ENCODE peak calls at places on chromosomes 1 and 21, in seven cellular contexts. One of them, this sample, is unnamed.
A peak's percentile ranks its signal among the peaks of the same experiment; 100 is the strongest.

GRCh38 chr21:45022736-45023135 is 51.6 kb upstream of the ADARB1 start:
- DNase-seq in IMR-90: no peak
- DNase-seq in H9: peak; percentile 12
- DNase-seq in neuronal stem cell: no peak
- DNase-seq in mesendoderm: no peak
- DNase-seq in H1: no peak
- DNase-seq in trophoblast cell: no peak
- DNase-seq in this sample: no peak

GRCh38 chr1:37032660-37033354 is 1.5 kb downstream of the GRIK3 start:
- DNase-seq in IMR-90: no peak
- DNase-seq in H9: peak; percentile 55
- DNase-seq in H1: no peak
- DNase-seq in neuronal stem cell: no peak
- DNase-seq in mesendoderm: peak; percentile 31
- DNase-seq in trophoblast cell: no peak
- DNase-seq in this sample: no peak

GRCh38 chr1:111602974-111603373 is 16.6 kb upstream of the RAP1A start:
- DNase-seq in mesendoderm: no peak
- DNase-seq in H1: no peak
- DNase-seq in IMR-90: no peak
- DNase-seq in trophoblast cell: no peak
- DNase-seq in H9: no peak
- DNase-seq in neuronal stem cell: no peak
- DNase-seq in this sample: no peak

GRCh38 chr1:201608635-201609395 is 69.9 kb downstream of the NAV1 start:
- DNase-seq in IMR-90: peak; percentile 29
- DNase-seq in trophoblast cell: no peak
- DNase-seq in mesendoderm: no peak
- DNase-seq in neuronal stem cell: no peak
- DNase-seq in H9: no peak
- DNase-seq in H1: no peak
- DNase-seq in this sample: no peak

GRCh38 chr1:115307621-115308020 is 30.4 kb downstream of the NGF start:
- DNase-seq in IMR-90: no peak
- DNase-seq in mesendoderm: no peak
- DNase-seq in H1: no peak
- DNase-seq in neuronal stem cell: no peak
- DNase-seq in trophoblast cell: no peak
- DNase-seq in H9: no peak
- DNase-seq in this sample: no peak

GRCh38 chr1:223341111-223341510 is 22.9 kb downstream of the SUSD4 start:
- DNase-seq in H9: no peak
- DNase-seq in trophoblast cell: no peak
- DNase-seq in neuronal stem cell: no peak
- DNase-seq in H1: no peak
- DNase-seq in mesendoderm: no peak
- DNase-seq in IMR-90: peak; percentile 56
- DNase-seq in this sample: no peak

GRCh38 chr1:19861034-19861433 is 21.2 kb upstream of the OTUD3 start:
- DNase-seq in mesendoderm: no peak
- DNase-seq in neuronal stem cell: no peak
- DNase-seq in trophoblast cell: no peak
- DNase-seq in H9: no peak
- DNase-seq in H1: no peak
- DNase-seq in IMR-90: peak; percentile 19
- DNase-seq in this sample: no peak

GRCh38 chr1:203475012-203475981 is at the start of gene PRELP:
- DNase-seq in neuronal stem cell: no peak
- DNase-seq in trophoblast cell: no peak
- DNase-seq in IMR-90: peak; percentile 16
- DNase-seq in H1: no peak
- DNase-seq in mesendoderm: peak; percentile 88
- DNase-seq in H9: peak; percentile 87
- DNase-seq in this sample: no peak

GRCh38 chr1:174931214-174931613 is 68.5 kb upstream of the CACYBP start:
- DNase-seq in IMR-90: no peak
- DNase-seq in neuronal stem cell: peak; percentile 23
- DNase-seq in H9: no peak
- DNase-seq in mesendoderm: no peak
- DNase-seq in H1: no peak
- DNase-seq in trophoblast cell: no peak
- DNase-seq in this sample: no peak

GRCh38 chr1:74812180-74812541 is 79.2 kb downstream of the TYW3 start:
- DNase-seq in neuronal stem cell: no peak
- DNase-seq in H9: no peak
- DNase-seq in mesendoderm: no peak
- DNase-seq in IMR-90: no peak
- DNase-seq in trophoblast cell: no peak
- DNase-seq in H1: no peak
- DNase-seq in this sample: no peak

GRCh38 chr1:226657788-226658537 is 81.1 kb downstream of the ITPKB start:
- DNase-seq in mesendoderm: no peak
- DNase-seq in IMR-90: no peak
- DNase-seq in H9: no peak
- DNase-seq in neuronal stem cell: no peak
- DNase-seq in H1: no peak
- DNase-seq in trophoblast cell: no peak
- DNase-seq in this sample: no peak

GRCh38 chr1:91278754-91279153 is 125.9 kb downstream of the HFM1 start:
- DNase-seq in H1: no peak
- DNase-seq in mesendoderm: peak; percentile 55
- DNase-seq in H9: no peak
- DNase-seq in trophoblast cell: peak; percentile 10
- DNase-seq in neuronal stem cell: peak; percentile 15
- DNase-seq in IMR-90: peak; percentile 28
- DNase-seq in this sample: peak; percentile 28

GRCh38 chr1:212700597-212700891 is 904 bp upstream of the BATF3 start:
- DNase-seq in H9: no peak
- DNase-seq in IMR-90: no peak
- DNase-seq in mesendoderm: no peak
- DNase-seq in trophoblast cell: peak; percentile 13
- DNase-seq in neuronal stem cell: no peak
- DNase-seq in H1: no peak
- DNase-seq in this sample: no peak

GRCh38 chr21:27104749-27105439 is 138.0 kb upstream of the ADAMTS5 start:
- DNase-seq in neuronal stem cell: no peak
- DNase-seq in H9: no peak
- DNase-seq in mesendoderm: peak; percentile 18
- DNase-seq in trophoblast cell: no peak
- DNase-seq in H1: no peak
- DNase-seq in IMR-90: peak; percentile 51
- DNase-seq in this sample: peak; percentile 46

GRCh38 chr1:162666006-162666645 is 33.9 kb downstream of the DDR2 start:
- DNase-seq in trophoblast cell: no peak
- DNase-seq in H1: no peak
- DNase-seq in IMR-90: no peak
- DNase-seq in mesendoderm: no peak
- DNase-seq in H9: no peak
- DNase-seq in neuronal stem cell: no peak
- DNase-seq in this sample: no peak

GRCh38 chr1:221256773-221257172 is 377.5 kb downstream of the HLX start:
- DNase-seq in H9: no peak
- DNase-seq in IMR-90: no peak
- DNase-seq in mesendoderm: no peak
- DNase-seq in H1: no peak
- DNase-seq in neuronal stem cell: no peak
- DNase-seq in trophoblast cell: no peak
- DNase-seq in this sample: no peak

GRCh38 chr21:15289896-15290841 is 225.4 kb upstream of the NRIP1 start:
- DNase-seq in trophoblast cell: peak; percentile 59
- DNase-seq in H1: no peak
- DNase-seq in neuronal stem cell: peak; percentile 30
- DNase-seq in mesendoderm: peak; percentile 62
- DNase-seq in H9: peak; percentile 92
- DNase-seq in IMR-90: no peak
- DNase-seq in this sample: no peak

GRCh38 chr1:52209429-52209828 is 67.5 kb downstream of the ZFYVE9 start:
- DNase-seq in trophoblast cell: no peak
- DNase-seq in H1: no peak
- DNase-seq in IMR-90: no peak
- DNase-seq in neuronal stem cell: no peak
- DNase-seq in H9: no peak
- DNase-seq in mesendoderm: no peak
- DNase-seq in this sample: no peak

GRCh38 chr1:245698860-245699259 is 544.1 kb downstream of the KIF26B start:
- DNase-seq in trophoblast cell: no peak
- DNase-seq in H9: no peak
- DNase-seq in IMR-90: no peak
- DNase-seq in neuronal stem cell: no peak
- DNase-seq in mesendoderm: no peak
- DNase-seq in H1: no peak
- DNase-seq in this sample: no peak

GRCh38 chr1:237229333-237229732 is 187.3 kb downstream of the RYR2 start:
- DNase-seq in mesendoderm: no peak
- DNase-seq in H1: no peak
- DNase-seq in H9: no peak
- DNase-seq in IMR-90: no peak
- DNase-seq in trophoblast cell: no peak
- DNase-seq in neuronal stem cell: no peak
- DNase-seq in this sample: no peak

GRCh38 chr1:21913258-21913657 is 23.9 kb downstream of the HSPG2 start:
- DNase-seq in IMR-90: no peak
- DNase-seq in mesendoderm: peak; percentile 92
- DNase-seq in H1: no peak
- DNase-seq in trophoblast cell: no peak
- DNase-seq in H9: peak; percentile 86
- DNase-seq in neuronal stem cell: no peak
- DNase-seq in this sample: no peak

GRCh38 chr1:182279302-182279701 is 112.3 kb downstream of the GLUL start:
- DNase-seq in neuronal stem cell: no peak
- DNase-seq in IMR-90: no peak
- DNase-seq in H9: no peak
- DNase-seq in trophoblast cell: no peak
- DNase-seq in mesendoderm: no peak
- DNase-seq in H1: no peak
- DNase-seq in this sample: no peak

GRCh38 chr1:233240839-233241682 is 54.5 kb downstream of the PCNX2 start:
- DNase-seq in trophoblast cell: peak; percentile 43
- DNase-seq in IMR-90: peak; percentile 42
- DNase-seq in mesendoderm: peak; percentile 65
- DNase-seq in neuronal stem cell: peak; percentile 26
- DNase-seq in H1: no peak
- DNase-seq in H9: peak; percentile 42
- DNase-seq in this sample: peak; percentile 69

GRCh38 chr1:19087737-19088594 is 122.1 kb downstream of the UBR4 start:
- DNase-seq in IMR-90: peak; percentile 14
- DNase-seq in H9: no peak
- DNase-seq in mesendoderm: no peak
- DNase-seq in trophoblast cell: no peak
- DNase-seq in H1: no peak
- DNase-seq in neuronal stem cell: no peak
- DNase-seq in this sample: peak; percentile 36

GRCh38 chr1:232635778-232636356 is 5.9 kb upstream of the SIPA1L2 start:
- DNase-seq in trophoblast cell: no peak
- DNase-seq in neuronal stem cell: no peak
- DNase-seq in IMR-90: peak; percentile 70
- DNase-seq in H9: no peak
- DNase-seq in mesendoderm: no peak
- DNase-seq in H1: no peak
- DNase-seq in this sample: peak; percentile 65

GRCh38 chr21:46243865-46244490 is 15.4 kb upstream of the LSS start:
- DNase-seq in IMR-90: no peak
- DNase-seq in trophoblast cell: no peak
- DNase-seq in mesendoderm: no peak
- DNase-seq in H9: no peak
- DNase-seq in neuronal stem cell: no peak
- DNase-seq in H1: no peak
- DNase-seq in this sample: no peak

GRCh38 chr21:45427331-45428271 is 22.6 kb downstream of the COL18A1 start:
- DNase-seq in mesendoderm: peak; percentile 97
- DNase-seq in IMR-90: peak; percentile 98
- DNase-seq in H1: peak; percentile 67
- DNase-seq in H9: peak; percentile 91
- DNase-seq in neuronal stem cell: no peak
- DNase-seq in trophoblast cell: peak; percentile 51
- DNase-seq in this sample: peak; percentile 98

GRCh38 chr1:55635856-55636255 is 420.7 kb upstream of the USP24 start:
- DNase-seq in H9: no peak
- DNase-seq in mesendoderm: no peak
- DNase-seq in H1: no peak
- DNase-seq in neuronal stem cell: no peak
- DNase-seq in IMR-90: peak; percentile 43
- DNase-seq in trophoblast cell: no peak
- DNase-seq in this sample: no peak

GRCh38 chr1:25183126-25183980 is 48.9 kb downstream of the SYF2 start:
- DNase-seq in mesendoderm: no peak
- DNase-seq in H9: no peak
- DNase-seq in trophoblast cell: no peak
- DNase-seq in H1: no peak
- DNase-seq in neuronal stem cell: no peak
- DNase-seq in IMR-90: no peak
- DNase-seq in this sample: no peak

GRCh38 chr1:64597151-64597550 is 127.2 kb downstream of the CACHD1 start:
- DNase-seq in trophoblast cell: no peak
- DNase-seq in IMR-90: no peak
- DNase-seq in H1: no peak
- DNase-seq in mesendoderm: no peak
- DNase-seq in neuronal stem cell: no peak
- DNase-seq in H9: no peak
- DNase-seq in this sample: no peak
- H3K4ac ChIP-seq in trophoblast cell: no peak overlapping the region
- H3K4ac ChIP-seq in IMR-90: no peak overlapping the region
- H3K4ac ChIP-seq in H1: no peak overlapping the region
- H3K4ac ChIP-seq in mesendoderm: peak overlapping the region; percentile 55
- H3K4ac ChIP-seq in neuronal stem cell: no peak overlapping the region
- H3K4ac ChIP-seq in H9: no peak overlapping the region
- H3K4ac ChIP-seq in this sample: no peak overlapping the region

GRCh38 chr1:240117202-240117769 is 25.6 kb downstream of the FMN2 start:
- DNase-seq in H1: no peak
- DNase-seq in neuronal stem cell: no peak
- DNase-seq in mesendoderm: no peak
- DNase-seq in trophoblast cell: no peak
- DNase-seq in IMR-90: no peak
- DNase-seq in H9: no peak
- DNase-seq in this sample: no peak
- H3K4ac ChIP-seq in H1: no peak overlapping the region
- H3K4ac ChIP-seq in neuronal stem cell: no peak overlapping the region
- H3K4ac ChIP-seq in mesendoderm: no peak overlapping the region
- H3K4ac ChIP-seq in trophoblast cell: no peak overlapping the region
- H3K4ac ChIP-seq in IMR-90: no peak overlapping the region
- H3K4ac ChIP-seq in H9: no peak overlapping the region
- H3K4ac ChIP-seq in this sample: no peak overlapping the region

GRCh38 chr1:171763764-171764163 is 17.7 kb upstream of the METTL13 start:
- DNase-seq in H9: no peak
- DNase-seq in H1: no peak
- DNase-seq in IMR-90: no peak
- DNase-seq in trophoblast cell: no peak
- DNase-seq in mesendoderm: no peak
- DNase-seq in neuronal stem cell: no peak
- DNase-seq in this sample: no peak
- H3K4ac ChIP-seq in H9: no peak overlapping the region
- H3K4ac ChIP-seq in H1: no peak overlapping the region
- H3K4ac ChIP-seq in IMR-90: no peak overlapping the region
- H3K4ac ChIP-seq in trophoblast cell: no peak overlapping the region
- H3K4ac ChIP-seq in mesendoderm: no peak overlapping the region
- H3K4ac ChIP-seq in neuronal stem cell: no peak overlapping the region
- H3K4ac ChIP-seq in this sample: no peak overlapping the region

DNA sequence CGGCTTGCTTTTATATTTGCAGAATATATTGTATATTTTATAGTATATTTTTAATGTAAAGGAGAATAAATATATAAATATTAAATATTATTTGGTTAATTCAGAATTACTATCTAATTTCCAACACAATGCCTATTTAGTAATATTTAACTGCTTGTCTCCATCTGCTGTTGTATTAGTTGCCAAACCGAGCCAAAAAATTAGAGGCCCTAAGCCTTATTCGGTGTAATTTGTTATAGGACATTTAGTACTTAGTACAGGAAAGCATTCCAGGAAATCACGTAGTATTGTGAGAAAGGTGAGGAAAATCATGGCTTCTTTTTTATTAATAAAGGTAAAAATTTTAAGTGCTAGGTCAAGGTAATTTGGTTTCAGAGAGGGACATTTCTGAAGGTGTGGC is 93.8 kb downstream of the DNM3 start:
- DNase-seq in trophoblast cell: no peak
- DNase-seq in IMR-90: no peak
- DNase-seq in mesendoderm: no peak
- DNase-seq in H1: no peak
- DNase-seq in H9: no peak
- DNase-seq in neuronal stem cell: no peak
- DNase-seq in this sample: no peak
- H3K4ac ChIP-seq in trophoblast cell: no peak overlapping the region
- H3K4ac ChIP-seq in IMR-90: no peak overlapping the region
- H3K4ac ChIP-seq in mesendoderm: no peak overlapping the region
- H3K4ac ChIP-seq in H1: no peak overlapping the region
- H3K4ac ChIP-seq in H9: no peak overlapping the region
- H3K4ac ChIP-seq in neuronal stem cell: no peak overlapping the region
- H3K4ac ChIP-seq in this sample: no peak overlapping the region

This sample was measured in mesenchymal stem cell.